ENCODE peak calls at places on chromosome 18, in ten cellular contexts. V is brain microvascular endothelial cell, D is WTC11, U is GM12864, A is ovary, Y is omental fat pad, M is AG09319, T is cardiac muscle cell, J is endodermal cell, K is endothelial cell. W is an unnamed sample.

GRCh38 chr18:650428-650858 is 7.0 kb upstream of the TYMS start:
- DNase-seq in V (no peak), D (no peak), U (no peak), A (no peak), Y (no peak), M (no peak), T (no peak), J (no peak), K (no peak), W (peak; percentile 41)

GRCh38 chr18:46167971-46168370 is 63.8 kb downstream of the HAUS1 start:
- DNase-seq in V (no peak), D (no peak), U (peak; percentile 78), A (no peak), Y (no peak), M (no peak), T (no peak), J (peak; percentile 55), K (no peak), W (peak; percentile 68)

GRCh38 chr18:35324926-35325655 is 19.1 kb downstream of the ZNF24 start:
- DNase-seq in V (no peak), D (no peak), U (no peak), A (no peak), Y (no peak), M (no peak), T (no peak), J (peak; percentile 65), K (no peak), W (no peak)

GRCh38 chr18:31875301-31875700 is 67.6 kb downstream of the TRAPPC8 start:
- DNase-seq in V (no peak), D (no peak), U (no peak), A (no peak), Y (no peak), M (no peak), T (no peak), J (no peak), K (no peak), W (no peak)

GRCh38 chr18:13201315-13201714 is 17.2 kb upstream of the LDLRAD4 start:
- DNase-seq in V (no peak), D (no peak), U (no peak), A (no peak), Y (no peak), M (no peak), T (no peak), J (no peak), K (no peak), W (no peak)

GRCh38 chr18:9380101-9380500 is 45.5 kb downstream of the TWSG1 start:
- DNase-seq in V (no peak), D (no peak), U (no peak), A (no peak), Y (no peak), M (peak; percentile 39), T (no peak), J (no peak), K (no peak), W (no peak)

GRCh38 chr18:8882632-8883408 is 177.5 kb downstream of the MTCL1 start:
- DNase-seq in V (no peak), D (peak; percentile 62), U (no peak), A (no peak), Y (no peak), M (no peak), T (no peak), J (peak; percentile 86), K (no peak), W (no peak)

GRCh38 chr18:46688853-46689525 is 32.0 kb upstream of the LOXHD1 start:
- DNase-seq in V (no peak), D (no peak), U (no peak), A (no peak), Y (no peak), M (no peak), T (peak; percentile 23), J (no peak), K (no peak), W (no peak)

GRCh38 chr18:35835838-35836237 is 136.6 kb upstream of the RMP24 start:
- DNase-seq in V (no peak), D (no peak), U (peak; percentile 59), A (no peak), Y (no peak), M (no peak), T (no peak), J (no peak), K (no peak), W (no peak)

GRCh38 chr18:32893915-32894314 is 121.1 kb upstream of the KLHL14 start:
- DNase-seq in V (no peak), D (no peak), U (no peak), A (no peak), Y (no peak), M (no peak), T (no peak), J (no peak), K (no peak), W (no peak)

GRCh38 chr18:4004176-4004829 is 450.8 kb downstream of the DLGAP1 start:
- DNase-seq in V (peak; percentile 3), D (no peak), U (no peak), A (no peak), Y (no peak), M (no peak), T (no peak), J (no peak), K (no peak), W (no peak)

DNA sequence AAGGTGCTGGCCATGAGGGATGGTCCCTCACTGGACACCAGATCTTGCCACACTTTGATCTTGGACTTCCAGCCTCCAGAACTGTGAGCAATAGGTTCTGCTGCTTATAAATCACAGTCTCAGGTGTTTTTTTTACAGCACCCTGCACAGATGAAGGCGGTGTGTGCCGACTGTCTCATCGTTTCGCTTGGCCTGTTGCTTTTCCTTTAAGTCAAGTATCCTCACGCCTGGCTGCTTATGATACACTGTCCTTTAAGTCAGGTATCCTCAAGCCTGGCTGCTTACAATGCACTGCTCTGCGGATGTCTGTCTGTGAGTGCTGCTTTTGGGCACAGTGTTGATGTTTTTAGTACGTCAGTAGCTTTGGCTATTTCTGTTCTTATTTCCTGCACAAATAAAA is 40.3 kb downstream of the SALL3 start:
- DNase-seq in V (no peak), D (no peak), U (no peak), A (no peak), Y (no peak), M (no peak), T (no peak), J (no peak), K (no peak), W (no peak)
- TF ChIP-seq CTCF in V (no peak), D (no peak), U (no peak), A (no peak), Y (no peak), M (no peak), T (no peak), J (no peak), K (no peak), W (no peak)

GRCh38 chr18:75244336-75244735 is 33.7 kb downstream of the TSHZ1 start:
- DNase-seq in V (no peak), D (peak; percentile 64), U (no peak), A (no peak), Y (no peak), M (no peak), T (peak; percentile 32), J (peak; percentile 83), K (peak; percentile 24), W (peak; percentile 32)

GRCh38 chr18:75238786-75239185 is 28.2 kb downstream of the TSHZ1 start:
- DNase-seq in V (no peak), D (no peak), U (no peak), A (no peak), Y (no peak), M (no peak), T (no peak), J (no peak), K (no peak), W (no peak)

GRCh38 chr18:75238100-75238499 is 27.5 kb downstream of the TSHZ1 start:
- DNase-seq in V (no peak), D (no peak), U (no peak), A (no peak), Y (no peak), M (no peak), T (no peak), J (no peak), K (no peak), W (no peak)

GRCh38 chr18:75241705-75242104 is 31.1 kb downstream of the TSHZ1 start:
- DNase-seq in V (no peak), D (no peak), U (no peak), A (no peak), Y (no peak), M (no peak), T (no peak), J (no peak), K (no peak), W (no peak)

GRCh38 chr18:75240433-75240832 is 29.8 kb downstream of the TSHZ1 start:
- DNase-seq in V (no peak), D (no peak), U (no peak), A (no peak), Y (no peak), M (no peak), T (no peak), J (no peak), K (no peak), W (no peak)
- TF ChIP-seq CTCF in V (no peak), D (no peak), U (peak; percentile 8), A (no peak), Y (no peak), M (no peak), T (no peak), J (no peak), K (no peak), W (no peak)

GRCh38 chr18:73614812-73615211 is 532.8 kb downstream of the FBXO15 start:
- DNase-seq in V (peak; percentile 21), D (no peak), U (no peak), A (no peak), Y (no peak), M (peak; percentile 68), T (no peak), J (no peak), K (no peak), W (no peak)
- TF ChIP-seq CTCF in V (no peak), D (no peak), U (no peak), A (no peak), Y (no peak), M (no peak), T (no peak), J (no peak), K (no peak), W (no peak)

GRCh38 chr18:50285071-50285470 is 2.4 kb downstream of the CXXC1 start:
- DNase-seq in V (no peak), D (no peak), U (no peak), A (no peak), Y (no peak), M (no peak), T (no peak), J (no peak), K (no peak), W (no peak)

GRCh38 chr18:50287028-50287440 is 458 bp downstream of the CXXC1 start:
- DNase-seq in V (no peak), D (no peak), U (no peak), A (peak; percentile 65), Y (no peak), M (no peak), T (no peak), J (no peak), K (no peak), W (no peak)

GRCh38 chr18:50287441-50288347 is at the start of gene CXXC1:
- DNase-seq in V (peak; percentile 100), D (peak; percentile 98), U (peak; percentile 99), A (peak; percentile 98), Y (peak; percentile 78), M (peak; percentile 99), T (peak; percentile 100), J (peak; percentile 99), K (peak; percentile 95), W (peak; percentile 89)

GRCh38 chr18:50285631-50286321 is 1.7 kb downstream of the CXXC1 start:
- DNase-seq in V (no peak), D (no peak), U (no peak), A (no peak), Y (no peak), M (no peak), T (no peak), J (no peak), K (no peak), W (no peak)

GRCh38 chr18:50286391-50287027 is 983 bp downstream of the CXXC1 start:
- DNase-seq in V (no peak), D (peak; percentile 59), U (no peak), A (no peak), Y (no peak), M (no peak), T (no peak), J (peak; percentile 68), K (no peak), W (no peak)
- TF ChIP-seq CTCF in V (no peak), D (no peak), U (no peak), A (no peak), Y (no peak), M (no peak), T (no peak), J (no peak), K (no peak), W (no peak)